ENCODE peak calls at places on chromosomes 5 and 9, in eight cellular contexts. L, U, R, X, N, M, H and W are unnamed samples.

GRCh38 chr9:110283736-110284135 is 27.4 kb upstream of the TXN start:
- DNase-seq in L (no peak), U (no peak), H (no peak), X (no peak), R (peak; percentile 86), N (peak; percentile 95), M (no peak), W (no peak)

GRCh38 chr5:33065146-33065545 is 354.0 kb downstream of the NPR3 start:
- DNase-seq in L (no peak), U (no peak), R (no peak), N (no peak), M (no peak), X (no peak), H (no peak), W (no peak)

GRCh38 chr5:87300744-87301143 is 33.1 kb downstream of the RASA1 start:
- DNase-seq in U (peak; percentile 78), X (no peak), R (peak; percentile 58), H (no peak), N (peak; percentile 94), M (no peak), L (peak; percentile 81), W (no peak)

GRCh38 chr9:34072410-34072809 is 23.7 kb upstream of the UBAP2 start:
- DNase-seq in U (no peak), H (peak; percentile 9), N (peak; percentile 94), X (no peak), L (peak; percentile 8), R (peak; percentile 83), M (no peak), W (no peak)

GRCh38 chr9:75001719-75002421 is 26.2 kb downstream of the CARNMT1 start:
- DNase-seq in R (peak; percentile 79), U (peak; percentile 93), H (no peak), X (no peak), L (peak; percentile 74), M (no peak), N (peak; percentile 58), W (no peak)

GRCh38 chr9:35519697-35520403 is 29.9 kb downstream of the RUSC2 start:
- DNase-seq in R (no peak), U (no peak), X (no peak), L (no peak), N (no peak), H (no peak), M (no peak), W (no peak)

GRCh38 chr9:114072181-114073140 is 5.6 kb downstream of the AMBP start:
- DNase-seq in L (no peak), N (no peak), H (peak; percentile 45), R (no peak), X (peak; percentile 66), U (peak; percentile 57), M (no peak), W (peak; percentile 71)

GRCh38 chr5:83721878-83722779 is 1.5 kb upstream of the HAPLN1 start:
- DNase-seq in U (peak; percentile 84), R (no peak), L (peak; percentile 66), H (peak; percentile 83), X (peak; percentile 47), N (peak; percentile 57), M (peak; percentile 59), W (peak; percentile 79)

GRCh38 chr9:93827545-93828330 is 127.4 kb downstream of the BARX1 start:
- DNase-seq in H (peak; percentile 44), N (peak; percentile 24), U (peak; percentile 59), R (no peak), M (peak; percentile 62), L (no peak), X (peak; percentile 63), W (peak; percentile 78)

GRCh38 chr9:114552716-114553115 is 34.9 kb upstream of the ATP6V1G1 start:
- DNase-seq in R (peak; percentile 19), H (no peak), U (no peak), N (peak; percentile 32), L (no peak), M (no peak), X (no peak), W (no peak)

GRCh38 chr5:133471699-133472098 is 140.6 kb downstream of the FSTL4 start:
- DNase-seq in R (no peak), N (no peak), L (no peak), M (no peak), H (no peak), X (no peak), U (no peak), W (no peak)

GRCh38 chr9:14349818-14350333 is 35.9 kb upstream of the NFIB start:
- DNase-seq in L (no peak), H (no peak), U (peak; percentile 46), X (no peak), R (no peak), M (no peak), N (no peak), W (no peak)
- H3K4me3 ChIP-seq in L (no peak overlapping the region), H (no peak overlapping the region), U (no peak overlapping the region), X (peak overlapping the region; percentile 70), R (peak overlapping the region; percentile 56), M (peak overlapping the region; percentile 51), N (peak overlapping the region; percentile 0), W (peak overlapping the region; percentile 57)

GRCh38 chr5:135059000-135059923 is 25.2 kb upstream of the PITX1 start:
- DNase-seq in L (no peak), X (no peak), H (no peak), M (no peak), R (no peak), U (no peak), N (no peak), W (no peak)
- TF ChIP-seq CTCF in L (no peak), X (no peak), H (no peak), M (no peak), R (no peak), U (no peak), N (peak; percentile 45), W (no peak)

GRCh38 chr9:79574716-79575242 is 3.0 kb downstream of the TLE4 start:
- DNase-seq in X (no peak), R (no peak), L (no peak), U (no peak), H (no peak), N (no peak), M (no peak), W (no peak)
- H3K4me3 ChIP-seq in X (peak overlapping the region; percentile 93), R (peak overlapping the region; percentile 96), L (no peak overlapping the region), U (no peak overlapping the region), H (no peak overlapping the region), N (peak overlapping the region; percentile 88), M (peak overlapping the region; percentile 73), W (peak overlapping the region; percentile 92)

DNA sequence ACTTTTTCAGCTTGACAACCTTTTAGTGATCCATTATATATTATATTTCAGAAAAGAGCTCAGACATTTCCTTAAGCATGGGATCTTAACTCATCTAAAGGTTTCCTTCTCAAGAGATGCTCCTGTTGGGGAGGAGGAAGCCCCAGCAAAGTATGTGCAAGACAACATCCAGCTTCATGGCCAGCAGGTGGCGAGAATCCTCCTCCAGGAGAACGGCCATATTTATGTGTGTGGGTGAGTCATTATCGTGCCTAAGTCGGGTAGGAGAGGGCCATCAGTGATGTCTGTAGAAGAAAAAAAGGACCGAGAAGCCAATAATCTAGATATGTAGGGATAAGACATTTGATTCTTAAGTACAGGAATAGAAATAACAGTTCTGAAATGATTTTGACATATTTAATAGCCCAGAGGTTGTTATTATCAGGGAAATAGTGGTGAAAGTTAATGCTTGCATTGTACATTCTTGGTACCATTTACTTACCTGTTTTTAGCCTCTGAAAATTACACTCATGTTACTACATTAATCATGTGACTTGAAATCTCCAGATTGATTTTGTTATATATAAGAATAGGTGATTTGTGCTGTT is 28.2 kb downstream of the MTRR start:
- DNase-seq in R (no peak), H (peak; percentile 11), X (no peak), N (peak; percentile 44), M (no peak), L (no peak), U (peak; percentile 50), W (no peak)
- TF ChIP-seq CTCF in R (peak; percentile 35), H (peak; percentile 21), X (no peak), N (peak; percentile 5), M (no peak), L (peak; percentile 46), U (peak; percentile 32), W (no peak)

DNA sequence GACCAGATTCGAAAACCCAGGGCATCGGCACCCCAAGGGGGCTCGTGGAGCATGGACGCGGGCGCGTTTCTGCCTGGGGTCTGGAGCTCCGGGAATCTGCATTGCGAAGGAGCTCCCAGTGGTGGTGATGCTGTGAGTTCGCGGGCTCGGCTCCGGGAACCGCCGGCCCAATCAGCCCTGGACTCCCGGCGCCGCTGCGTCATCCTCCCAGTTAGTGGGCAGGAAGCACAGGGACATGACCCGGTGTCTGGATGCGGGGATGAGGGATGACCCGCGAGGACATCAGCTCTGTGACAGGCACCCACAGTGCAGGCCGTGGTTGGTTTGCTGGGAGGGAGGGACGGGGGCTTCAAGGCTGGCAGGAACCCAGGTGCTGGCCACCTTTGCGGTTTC is 950 bp downstream of the NXNL2 start:
- DNase-seq in R (no peak), H (no peak), N (no peak), M (no peak), L (no peak), U (no peak), X (peak; percentile 37), W (no peak)
- H3K4me3 ChIP-seq in R (peak overlapping the region; percentile 72), H (no peak overlapping the region), N (no peak overlapping the region), M (peak overlapping the region; percentile 56), L (peak overlapping the region; percentile 77), U (no peak overlapping the region), X (peak overlapping the region; percentile 56), W (peak overlapping the region; percentile 54)

GRCh38 chr9:124139001-124139400 is 118.7 kb upstream of the NEK6 start:
- DNase-seq in U (peak; percentile 80), N (no peak), L (no peak), H (no peak), X (no peak), M (no peak), R (no peak), W (no peak)
- TF ChIP-seq CTCF in U (no peak), N (no peak), L (no peak), H (no peak), X (no peak), M (no peak), R (no peak), W (no peak)

GRCh38 chr9:127154390-127155191 is 32.2 kb upstream of the ANGPTL2 start:
- DNase-seq in L (no peak), U (peak; percentile 76), X (peak; percentile 81), M (peak; percentile 75), R (no peak), H (peak; percentile 30), N (no peak), W (peak; percentile 77)
- H3K4me3 ChIP-seq in L (no peak overlapping the region), U (no peak overlapping the region), X (peak overlapping the region; percentile 25), M (peak overlapping the region; percentile 12), R (no peak overlapping the region), H (no peak overlapping the region), N (no peak overlapping the region), W (peak overlapping the region; percentile 20)

GRCh38 chr9:79477955-79478751 is 93.6 kb upstream of the TLE4 start:
- DNase-seq in X (no peak), U (peak; percentile 38), R (peak; percentile 15), M (no peak), L (no peak), H (peak; percentile 17), N (peak; percentile 89), W (no peak)
- TF ChIP-seq CTCF in X (no peak), U (peak; percentile 57), R (peak; percentile 32), M (peak; percentile 22), L (no peak), H (peak; percentile 12), N (peak; percentile 13), W (peak; percentile 24)

DNA sequence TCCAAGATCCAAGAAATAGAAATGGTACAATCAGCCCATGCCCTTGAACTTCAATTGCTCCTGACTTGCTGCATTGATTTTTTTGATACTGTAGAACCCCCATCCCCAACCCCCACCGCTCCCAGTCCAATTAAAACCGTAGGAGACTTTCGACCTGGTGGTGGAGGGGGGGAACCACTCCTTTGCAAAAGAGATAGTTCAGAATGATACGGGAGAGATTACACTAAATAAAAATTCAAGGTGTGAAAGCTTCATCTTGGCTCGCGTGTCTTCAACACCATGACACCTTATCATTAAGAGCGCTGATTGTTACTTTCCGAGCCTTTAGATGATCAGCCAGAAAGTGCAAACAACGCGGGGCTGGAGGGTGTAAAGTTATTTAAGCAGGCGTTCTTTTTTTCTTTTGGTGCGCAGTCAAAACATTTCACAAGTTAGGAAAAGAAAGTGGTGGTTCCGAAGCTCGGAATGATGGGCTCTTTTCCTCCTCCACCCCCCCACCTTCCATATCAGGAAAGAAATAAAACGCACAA is 1.3 kb upstream of the ZNF462 start:
- DNase-seq in H (no peak), X (no peak), R (no peak), U (no peak), L (no peak), M (no peak), N (no peak), W (no peak)
- H3K4me3 ChIP-seq in H (peak overlapping the region; percentile 74), X (peak overlapping the region; percentile 85), R (peak overlapping the region; percentile 92), U (peak overlapping the region; percentile 61), L (peak overlapping the region; percentile 59), M (peak overlapping the region; percentile 73), N (peak overlapping the region; percentile 86), W (peak overlapping the region; percentile 61)